ENCODE peak calls at places on chromosomes 11 and 22, in nine cellular contexts. X is renal cortical epithelial cell; R is fibroblast of the aortic adventitia; D is myocyte; I is activated effector memory CD4-positive, alpha-beta T cell treated with anti-CD3 and anti-CD28 coated beads, Interleukin-2, amount 50 U/mL, for 16 hours; G is skeletal muscle cell; J is choroid plexus epithelial cell; Q is NCI-H1105 treated with DMSO at 0.1 percent for 48 hours; A is kidney epithelial cell. O is an unnamed sample.

GRCh38 chr11:66119348-66120133 is 49.5 kb downstream of the PACS1 start:
- DNase-seq in X (peak), D (no peak), Q (no peak), G (peak), A (no peak), R (peak), I (no peak), J (peak), O (no peak)

GRCh38 chr11:124297921-124298320 is 15.8 kb downstream of the OR8D1 start:
- DNase-seq in J (peak), Q (no peak), X (no peak), I (no peak), G (peak), R (peak), A (no peak), D (no peak), O (no peak)

GRCh38 chr22:18001040-18001893 is 23.1 kb downstream of the MICAL3 start:
- DNase-seq in A (peak), R (peak), Q (peak), D (peak), I (peak), X (peak), J (peak), G (peak), O (peak)

GRCh38 chr22:39519681-39520053 is 695 bp upstream of the ATF4 start:
- DNase-seq in J (no peak), I (no peak), D (no peak), G (no peak), R (peak), X (no peak), A (no peak), Q (peak), O (peak)

GRCh38 chr11:60813324-60813723 is 28.2 kb downstream of the MS4A10 start:
- DNase-seq in A (no peak), X (no peak), G (no peak), J (no peak), D (no peak), R (no peak), Q (no peak), I (no peak), O (no peak)

GRCh38 chr11:86132667-86133310 is 63.9 kb upstream of the PICALM start:
- DNase-seq in D (no peak), Q (no peak), I (no peak), R (no peak), A (no peak), J (no peak), X (no peak), G (no peak), O (no peak)

GRCh38 chr11:28393348-28393747 is 285.2 kb downstream of the METTL15 start:
- DNase-seq in R (no peak), I (no peak), A (no peak), G (no peak), X (no peak), Q (no peak), J (no peak), D (peak), O (no peak)

GRCh38 chr11:124946735-124947141 is 7.3 kb upstream of the CCDC15 start:
- DNase-seq in J (no peak), A (no peak), I (no peak), R (peak), G (no peak), D (peak), Q (no peak), X (peak), O (no peak)

GRCh38 chr11:94857337-94857736 is 89.2 kb downstream of the AMOTL1 start:
- DNase-seq in X (no peak), I (no peak), J (no peak), A (no peak), R (no peak), Q (no peak), G (no peak), D (no peak), O (no peak)

GRCh38 chr11:83818349-83818748 is 532.2 kb upstream of the CCDC90B start:
- DNase-seq in J (peak), Q (no peak), D (no peak), R (no peak), G (no peak), I (no peak), X (peak), A (no peak), O (no peak)

GRCh38 chr11:32586576-32587190 is 3.1 kb downstream of the EIF3M start:
- DNase-seq in A (no peak), X (peak), G (no peak), J (peak), Q (no peak), D (no peak), R (peak), I (no peak), O (no peak)

GRCh38 chr11:70506986-70507385 is 108.7 kb downstream of the CTTN start:
- DNase-seq in X (no peak), R (no peak), A (no peak), I (no peak), G (no peak), J (no peak), Q (no peak), D (no peak), O (no peak)

GRCh38 chr11:46281374-46281831 is 3.9 kb downstream of the CREB3L1 start:
- DNase-seq in J (no peak), A (no peak), X (no peak), I (no peak), G (no peak), R (peak), Q (no peak), D (no peak), O (no peak)

GRCh38 chr22:27627444-27627833 is 174.1 kb downstream of the MN1 start:
- DNase-seq in G (no peak), X (no peak), A (no peak), I (no peak), Q (no peak), J (peak), D (no peak), R (no peak), O (no peak)

GRCh38 chr22:24434472-24435322 is 7.3 kb downstream of the ADORA2A start:
- DNase-seq in Q (no peak), R (peak), D (no peak), G (no peak), X (no peak), I (peak), J (peak), A (no peak), O (no peak)

GRCh38 chr11:111308140-111308539 is 9.8 kb downstream of the POU2AF3 start:
- DNase-seq in A (no peak), J (no peak), Q (peak), G (no peak), R (no peak), X (no peak), I (no peak), D (peak), O (peak)

GRCh38 chr22:50665212-50665611 is 7.4 kb upstream of the SHANK3 start:
- DNase-seq in R (no peak), G (no peak), I (no peak), J (no peak), D (no peak), Q (no peak), X (no peak), A (no peak), O (no peak)

GRCh38 chr11:100761806-100762205 is 74.7 kb downstream of the ARHGAP42 start:
- DNase-seq in A (no peak), J (no peak), I (no peak), Q (no peak), D (no peak), X (no peak), R (no peak), G (no peak), O (no peak)

GRCh38 chr22:24189249-24190158 is 8.2 kb downstream of the SUSD2 start:
- DNase-seq in A (no peak), J (peak), R (peak), G (no peak), X (peak), I (peak), Q (peak), D (peak), O (no peak)